ENCODE peak calls at places on chromosome 18, in eight cellular contexts. E, P, G, J, K, T, F and R are unnamed samples.
A peak's percentile ranks its signal among the peaks of the same experiment; 100 is the strongest.

GRCh38 chr18:63162271-63163014 is 157.1 kb downstream of the BCL2 start:
- DNase-seq in K (no peak), E (peak; percentile 67), T (no peak), J (no peak), P (no peak), F (peak; percentile 10), G (no peak), R (no peak)

GRCh38 chr18:24168496-24168895 is 29.6 kb downstream of the CABYR start:
- DNase-seq in E (no peak), F (no peak), K (no peak), T (no peak), G (no peak), P (no peak), J (no peak), R (no peak)

GRCh38 chr18:67108894-67109293 is 407.6 kb downstream of the DSEL start:
- DNase-seq in P (no peak), J (no peak), K (no peak), T (no peak), E (no peak), F (no peak), G (no peak), R (no peak)

GRCh38 chr18:67932261-67932660 is 415.7 kb upstream of the DSEL start:
- DNase-seq in F (no peak), T (no peak), J (no peak), P (no peak), E (no peak), K (no peak), G (no peak), R (no peak)

GRCh38 chr18:67301592-67301991 is 214.9 kb downstream of the DSEL start:
- DNase-seq in T (no peak), G (no peak), P (no peak), K (no peak), F (no peak), E (no peak), J (no peak), R (no peak)

GRCh38 chr18:21663615-21664014 is 41.0 kb downstream of the ABHD3 start:
- DNase-seq in T (no peak), P (no peak), G (no peak), F (no peak), K (no peak), E (no peak), J (no peak), R (no peak)

GRCh38 chr18:32349728-32350395 is 120.8 kb downstream of the GAREM1 start:
- DNase-seq in T (no peak), P (no peak), F (peak; percentile 91), G (no peak), J (peak; percentile 21), K (no peak), E (no peak), R (no peak)

GRCh38 chr18:53790817-53791216 is 433.7 kb downstream of the MBD2 start:
- DNase-seq in F (no peak), T (no peak), G (no peak), K (no peak), J (no peak), P (no peak), E (no peak), R (no peak)

GRCh38 chr18:57846258-57846657 is 43.1 kb upstream of the ATP8B1 start:
- DNase-seq in E (no peak), P (no peak), J (no peak), G (no peak), K (no peak), F (peak; percentile 74), T (no peak), R (no peak)

GRCh38 chr18:49911414-49911813 is 98.1 kb upstream of the ACAA2 start:
- DNase-seq in E (no peak), F (no peak), K (no peak), P (peak; percentile 47), G (no peak), J (no peak), T (no peak), R (no peak)

GRCh38 chr18:51278045-51278649 is 80.7 kb upstream of the MEX3C start:
- DNase-seq in K (peak; percentile 11), P (no peak), E (no peak), T (peak; percentile 51), F (no peak), G (peak; percentile 10), J (peak; percentile 23), R (peak; percentile 57)

GRCh38 chr18:12774982-12775381 is 72.1 kb downstream of the PSMG2 start:
- DNase-seq in G (no peak), J (no peak), F (no peak), K (no peak), P (peak; percentile 45), T (no peak), E (no peak), R (no peak)